ENCODE peak calls at places on chromosomes 11 and 22, in five cellular contexts. O is upper lobe of left lung, Y is tibial nerve, F is A549, B is Peyer's patch. J is an unnamed sample.

GRCh38 chr22:29733362-29734322 is 13.8 kb downstream of the CABP7 start:
- DNase-seq in O (no peak), Y (no peak), F (no peak), B (no peak), J (no peak)

GRCh38 chr11:36463781-36464180 is 46.3 kb downstream of the TRAF6 start:
- DNase-seq in O (no peak), Y (no peak), F (no peak), B (no peak), J (no peak)

GRCh38 chr11:2256293-2256913 is 14.0 kb downstream of the ASCL2 start:
- DNase-seq in O (peak; percentile 33), Y (no peak), F (no peak), B (no peak), J (peak; percentile 46)

GRCh38 chr22:37138879-37139561 is 10.7 kb downstream of the IL2RB start:
- DNase-seq in O (no peak), Y (no peak), F (no peak), B (no peak), J (no peak)

GRCh38 chr22:45478108-45478771 is 24.4 kb upstream of the FBLN1 start:
- DNase-seq in O (no peak), Y (peak; percentile 63), F (peak; percentile 84), B (no peak), J (peak; percentile 12)

GRCh38 chr22:25021409-25021808 is 68.9 kb downstream of the KIAA1671 start:
- DNase-seq in O (no peak), Y (no peak), F (no peak), B (no peak), J (no peak)

GRCh38 chr11:106172389-106172991 is 95.0 kb downstream of the AASDHPPT start:
- DNase-seq in O (no peak), Y (no peak), F (no peak), B (no peak), J (no peak)

GRCh38 chr11:101346591-101346990 is 217.0 kb upstream of the PGR start:
- DNase-seq in O (no peak), Y (no peak), F (no peak), B (no peak), J (no peak)

GRCh38 chr22:40586781-40587180 is 49.7 kb downstream of the MRTFA start:
- DNase-seq in O (peak; percentile 37), Y (no peak), F (no peak), B (no peak), J (no peak)

GRCh38 chr11:116427903-116428637 is 344.7 kb downstream of the BUD13 start:
- DNase-seq in O (no peak), Y (peak; percentile 39), F (no peak), B (no peak), J (no peak)

GRCh38 chr11:78798567-78799170 is 224.0 kb upstream of the NARS2 start:
- DNase-seq in O (no peak), Y (peak; percentile 42), F (peak; percentile 52), B (peak; percentile 24), J (peak; percentile 82)

GRCh38 chr22:38755155-38755910 is 465 bp downstream of the SUN2 start:
- DNase-seq in O (peak; percentile 99), Y (peak; percentile 95), F (peak; percentile 73), B (peak; percentile 69), J (peak; percentile 98)

GRCh38 chr11:120952503-120953229 is 71.2 kb upstream of the TBCEL start:
- DNase-seq in O (no peak), Y (peak; percentile 45), F (peak; percentile 74), B (peak; percentile 58), J (peak; percentile 84)

GRCh38 chr11:70194792-70195791 is 8.0 kb upstream of the FADD start:
- DNase-seq in O (no peak), Y (no peak), F (no peak), B (no peak), J (no peak)

GRCh38 chr11:72350752-72351151 is 83.6 kb downstream of the CLPB start:
- DNase-seq in O (no peak), Y (no peak), F (no peak), B (no peak), J (no peak)

GRCh38 chr11:73950869-73951710 is at the start of gene DNAJB13:
- DNase-seq in O (no peak), Y (no peak), F (peak; percentile 67), B (no peak), J (no peak)

GRCh38 chr11:11856638-11857037 is 14.9 kb downstream of the USP47 start:
- DNase-seq in O (no peak), Y (no peak), F (no peak), B (no peak), J (no peak)

GRCh38 chr11:107606122-107606521 is 15.2 kb downstream of the ELMOD1 start:
- DNase-seq in O (no peak), Y (no peak), F (no peak), B (no peak), J (no peak)

GRCh38 chr11:30823119-30823518 is 237.0 kb upstream of the MPPED2 start:
- DNase-seq in O (no peak), Y (no peak), F (no peak), B (no peak), J (no peak)

GRCh38 chr11:30818721-30819120 is 232.6 kb upstream of the MPPED2 start:
- DNase-seq in O (no peak), Y (no peak), F (no peak), B (no peak), J (no peak)

GRCh38 chr11:30825723-30826122 is 239.6 kb upstream of the MPPED2 start:
- DNase-seq in O (no peak), Y (no peak), F (no peak), B (no peak), J (no peak)

GRCh38 chr11:30816959-30817880 is 231.1 kb upstream of the MPPED2 start:
- DNase-seq in O (no peak), Y (no peak), F (no peak), B (no peak), J (no peak)

DNA sequence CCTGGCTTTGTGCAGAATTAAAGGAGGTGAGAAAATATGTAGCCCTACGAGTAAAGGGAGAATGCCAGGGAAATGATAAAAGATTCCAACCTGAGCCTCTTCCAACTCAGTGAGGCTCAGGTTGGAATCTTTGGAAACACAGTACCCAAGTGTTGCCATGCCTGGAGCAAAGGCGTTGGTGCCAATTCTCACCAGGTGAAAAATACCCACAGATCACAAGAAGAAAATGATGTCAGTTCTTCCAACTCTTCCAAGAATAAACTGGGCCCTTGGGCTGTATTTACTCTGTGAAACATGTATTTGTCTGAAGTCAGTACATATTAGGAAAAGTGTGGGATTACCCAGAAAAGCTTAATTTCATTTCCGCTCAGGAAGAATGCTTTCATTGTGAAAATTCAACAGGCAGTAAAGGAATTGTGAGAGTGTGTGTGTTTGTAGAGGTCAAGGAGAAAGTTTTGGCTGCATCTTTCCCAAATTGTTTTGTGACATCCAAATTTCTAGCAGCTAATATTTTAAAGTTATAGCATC is 235.3 kb upstream of the MPPED2 start:
- DNase-seq in O (no peak), Y (no peak), F (no peak), B (no peak), J (no peak)
- H3K27ac ChIP-seq in O (no peak overlapping the region), Y (no peak overlapping the region), F (no peak overlapping the region), B (no peak overlapping the region), J (no peak overlapping the region)

GRCh38 chr22:21936151-21936778 is 16.4 kb downstream of the PPM1F start:
- DNase-seq in O (no peak), Y (no peak), F (no peak), B (no peak), J (peak; percentile 89)
- H3K27ac ChIP-seq in O (peak overlapping the region; percentile 96), Y (peak overlapping the region; percentile 95), F (no peak overlapping the region), B (no peak overlapping the region), J (peak overlapping the region; percentile 88)

GRCh38 chr22:20803696-20804324 is 29.9 kb downstream of the SERPIND1 start:
- DNase-seq in O (no peak), Y (no peak), F (peak; percentile 39), B (no peak), J (peak; percentile 76)

GRCh38 chr22:20807315-20807752 is 33.4 kb downstream of the SERPIND1 start:
- DNase-seq in O (no peak), Y (no peak), F (peak; percentile 83), B (no peak), J (no peak)

GRCh38 chr22:20804650-20805049 is 30.7 kb downstream of the SERPIND1 start:
- DNase-seq in O (no peak), Y (no peak), F (no peak), B (no peak), J (no peak)

GRCh38 chr22:20808844-20809243 is 34.9 kb downstream of the SERPIND1 start:
- DNase-seq in O (no peak), Y (no peak), F (no peak), B (no peak), J (no peak)

DNA sequence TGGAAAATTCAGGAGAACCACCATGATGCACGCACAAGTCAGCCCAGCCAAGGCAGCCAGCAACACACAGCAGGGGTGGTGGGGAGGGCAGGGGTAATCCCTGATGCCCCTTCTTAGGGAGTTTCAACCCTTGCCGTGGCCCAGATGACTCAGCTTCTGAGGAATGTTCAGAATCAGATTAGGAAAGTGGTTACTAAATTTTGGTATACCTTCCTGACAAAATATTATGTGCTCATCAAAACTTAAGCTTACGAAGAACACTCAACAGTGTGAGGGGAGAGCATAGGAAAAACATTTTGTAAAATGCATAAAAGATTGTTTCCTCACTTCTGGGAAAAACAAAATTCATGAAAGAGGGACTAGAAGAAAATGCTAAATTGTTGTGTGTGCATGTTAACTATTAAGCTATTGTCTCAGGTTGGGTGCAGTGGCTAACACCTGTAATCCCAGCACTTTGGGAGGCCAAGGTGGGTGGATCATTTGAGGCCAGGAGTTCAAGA is 32.1 kb downstream of the SERPIND1 start:
- DNase-seq in O (no peak), Y (no peak), F (no peak), B (no peak), J (no peak)
- H3K27ac ChIP-seq in O (no peak overlapping the region), Y (no peak overlapping the region), F (peak overlapping the region; percentile 59), B (no peak overlapping the region), J (no peak overlapping the region)

GRCh38 chr22:32852346-32853251 is 51.1 kb downstream of the TIMP3 start:
- DNase-seq in O (no peak), Y (peak; percentile 36), F (no peak), B (no peak), J (no peak)

GRCh38 chr22:32850591-32851517 is 49.3 kb downstream of the TIMP3 start:
- DNase-seq in O (no peak), Y (peak; percentile 84), F (no peak), B (no peak), J (no peak)

GRCh38 chr22:32855023-32855756 is 53.7 kb downstream of the TIMP3 start:
- DNase-seq in O (no peak), Y (no peak), F (no peak), B (no peak), J (no peak)

GRCh38 chr22:32853662-32854061 is 52.2 kb downstream of the TIMP3 start:
- DNase-seq in O (no peak), Y (no peak), F (no peak), B (no peak), J (no peak)

DNA sequence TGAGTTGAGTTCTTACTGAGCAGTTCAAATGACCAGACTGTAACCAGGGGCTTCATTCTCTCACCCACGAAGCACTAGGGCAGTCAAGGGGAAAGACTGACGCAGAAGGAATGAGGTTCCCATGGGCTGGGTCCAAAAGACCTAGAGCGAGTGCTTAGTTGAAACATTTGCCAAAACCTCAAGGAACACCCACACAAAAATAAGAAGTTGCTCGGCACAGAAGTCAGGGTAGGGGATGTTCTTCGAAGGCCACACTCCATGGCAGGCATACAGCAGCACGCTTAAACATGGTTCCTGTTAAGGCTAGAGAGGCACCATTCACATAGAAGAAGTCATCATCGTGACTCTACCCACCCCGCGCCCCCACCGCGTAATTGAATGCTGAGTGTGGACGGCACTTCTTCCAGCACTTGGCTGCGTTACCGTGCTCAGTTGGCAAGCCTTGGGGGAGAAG is 52.9 kb downstream of the TIMP3 start:
- DNase-seq in O (no peak), Y (no peak), F (no peak), B (no peak), J (no peak)
- H3K27ac ChIP-seq in O (peak overlapping the region; percentile 63), Y (peak overlapping the region; percentile 92), F (no peak overlapping the region), B (no peak overlapping the region), J (no peak overlapping the region)

J was measured in spleen.